ENCODE peak calls at places on chromosomes 16 and 17, in four cellular contexts. One of them, this sample, is unnamed.
A peak's percentile ranks its signal among the peaks of the same experiment; 100 is the strongest.

GRCh38 chr16:14510939-14511797 is 118.9 kb downstream of the PARN start:
- DNase-seq in ovary: no peak
- DNase-seq in A549: peak; percentile 69
- DNase-seq in transverse colon: no peak
- DNase-seq in this sample: no peak

GRCh38 chr17:36727577-36727976 is 126.2 kb downstream of the MRM1 start:
- DNase-seq in transverse colon: no peak
- DNase-seq in A549: no peak
- DNase-seq in ovary: no peak
- DNase-seq in this sample: no peak

GRCh38 chr17:77645441-77646430 is 312.8 kb upstream of the TNRC6C start:
- DNase-seq in transverse colon: no peak
- DNase-seq in ovary: no peak
- DNase-seq in A549: no peak
- DNase-seq in this sample: no peak

GRCh38 chr17:4967539-4968165 is at the start of gene SPAG7:
- DNase-seq in transverse colon: peak; percentile 96
- DNase-seq in ovary: peak; percentile 92
- DNase-seq in A549: peak; percentile 99
- DNase-seq in this sample: peak; percentile 95

GRCh38 chr16:17921357-17921978 is 415.1 kb downstream of the NPIPA8 start:
- DNase-seq in transverse colon: peak; percentile 69
- DNase-seq in A549: peak; percentile 14
- DNase-seq in ovary: no peak
- DNase-seq in this sample: no peak

GRCh38 chr16:73000907-73001521 is 46.9 kb downstream of the ZFHX3 start:
- DNase-seq in transverse colon: no peak
- DNase-seq in A549: no peak
- DNase-seq in ovary: no peak
- DNase-seq in this sample: no peak

GRCh38 chr17:58303981-58304734 is 23.4 kb upstream of the MPO start:
- DNase-seq in A549: peak; percentile 63
- DNase-seq in transverse colon: peak; percentile 51
- DNase-seq in ovary: no peak
- DNase-seq in this sample: peak; percentile 58

GRCh38 chr16:19589106-19589505 is 33.6 kb downstream of the VPS35L start:
- DNase-seq in transverse colon: no peak
- DNase-seq in ovary: no peak
- DNase-seq in A549: no peak
- DNase-seq in this sample: no peak

GRCh38 chr17:29138991-29139682 is 41.1 kb downstream of the MYO18A start:
- DNase-seq in transverse colon: peak; percentile 66
- DNase-seq in ovary: no peak
- DNase-seq in A549: no peak
- DNase-seq in this sample: no peak

GRCh38 chr17:1779571-1780074 is 17.8 kb downstream of the SERPINF1 start:
- DNase-seq in A549: no peak
- DNase-seq in ovary: peak; percentile 92
- DNase-seq in transverse colon: peak; percentile 73
- DNase-seq in this sample: peak; percentile 87

GRCh38 chr16:30068750-30069574 is 3.4 kb downstream of the ALDOA start:
- DNase-seq in transverse colon: peak; percentile 28
- DNase-seq in ovary: no peak
- DNase-seq in A549: peak; percentile 59
- DNase-seq in this sample: no peak
- H3K4me3 ChIP-seq in transverse colon: no peak overlapping the region
- H3K4me3 ChIP-seq in ovary: no peak overlapping the region
- H3K4me3 ChIP-seq in A549: no peak overlapping the region
- H3K4me3 ChIP-seq in this sample: no peak overlapping the region

GRCh38 chr16:1708768-1709180 is 2.8 kb downstream of the MAPK8IP3 start:
- DNase-seq in transverse colon: no peak
- DNase-seq in ovary: no peak
- DNase-seq in A549: no peak
- DNase-seq in this sample: no peak

GRCh38 chr16:1705688-1706385 is at the start of gene MAPK8IP3:
- DNase-seq in ovary: peak; percentile 88
- DNase-seq in transverse colon: peak; percentile 94
- DNase-seq in A549: peak; percentile 91
- DNase-seq in this sample: peak; percentile 91

GRCh38 chr16:1708083-1708767 is 2.2 kb downstream of the MAPK8IP3 start:
- DNase-seq in A549: no peak
- DNase-seq in transverse colon: no peak
- DNase-seq in ovary: no peak
- DNase-seq in this sample: no peak

GRCh38 chr16:1707193-1707790 is 1.3 kb downstream of the MAPK8IP3 start:
- DNase-seq in A549: no peak
- DNase-seq in ovary: no peak
- DNase-seq in transverse colon: no peak
- DNase-seq in this sample: no peak

DNA sequence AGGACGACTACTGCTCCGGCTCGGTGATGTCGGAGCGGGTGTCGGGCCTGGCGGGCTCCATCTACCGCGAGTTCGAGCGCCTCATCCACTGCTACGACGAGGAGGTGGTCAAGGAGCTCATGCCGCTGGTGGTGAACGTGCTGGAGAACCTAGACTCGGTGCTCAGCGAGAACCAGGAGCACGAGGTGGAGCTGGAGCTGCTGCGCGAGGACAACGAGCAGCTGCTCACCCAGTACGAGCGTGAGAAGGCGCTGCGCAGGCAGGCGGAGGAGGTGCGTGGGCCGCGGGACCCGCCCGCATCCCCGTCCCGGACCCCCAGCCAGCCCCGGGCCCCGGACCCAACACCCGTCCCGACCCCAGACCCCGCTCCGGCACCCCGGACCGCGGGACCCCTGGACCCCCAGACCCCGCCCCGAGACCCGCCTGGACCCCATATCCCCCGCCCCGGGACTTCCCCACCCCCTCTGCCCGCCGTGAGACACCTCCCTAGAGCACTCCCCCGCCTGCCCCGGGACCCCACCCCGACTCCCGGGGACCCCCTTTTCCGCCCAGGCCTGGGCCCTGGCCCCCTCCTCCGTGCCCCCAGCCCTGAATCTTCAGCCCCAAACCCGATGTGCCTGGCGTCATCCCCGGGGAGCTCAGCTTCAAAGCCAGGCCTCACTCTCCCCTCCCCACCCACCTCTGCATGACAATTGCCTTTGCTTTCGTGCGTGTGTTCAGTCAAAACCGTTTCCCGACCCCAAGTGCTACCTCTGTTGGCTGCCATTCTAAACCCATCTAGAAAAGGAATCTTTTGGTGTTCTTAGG is 594 bp downstream of the MAPK8IP3 start:
- DNase-seq in transverse colon: no peak
- DNase-seq in A549: no peak
- DNase-seq in ovary: no peak
- DNase-seq in this sample: no peak
- TF ChIP-seq CTCF in transverse colon: no peak
- TF ChIP-seq CTCF in A549: no peak
- TF ChIP-seq CTCF in ovary: no peak
- TF ChIP-seq CTCF in this sample: no peak

DNA sequence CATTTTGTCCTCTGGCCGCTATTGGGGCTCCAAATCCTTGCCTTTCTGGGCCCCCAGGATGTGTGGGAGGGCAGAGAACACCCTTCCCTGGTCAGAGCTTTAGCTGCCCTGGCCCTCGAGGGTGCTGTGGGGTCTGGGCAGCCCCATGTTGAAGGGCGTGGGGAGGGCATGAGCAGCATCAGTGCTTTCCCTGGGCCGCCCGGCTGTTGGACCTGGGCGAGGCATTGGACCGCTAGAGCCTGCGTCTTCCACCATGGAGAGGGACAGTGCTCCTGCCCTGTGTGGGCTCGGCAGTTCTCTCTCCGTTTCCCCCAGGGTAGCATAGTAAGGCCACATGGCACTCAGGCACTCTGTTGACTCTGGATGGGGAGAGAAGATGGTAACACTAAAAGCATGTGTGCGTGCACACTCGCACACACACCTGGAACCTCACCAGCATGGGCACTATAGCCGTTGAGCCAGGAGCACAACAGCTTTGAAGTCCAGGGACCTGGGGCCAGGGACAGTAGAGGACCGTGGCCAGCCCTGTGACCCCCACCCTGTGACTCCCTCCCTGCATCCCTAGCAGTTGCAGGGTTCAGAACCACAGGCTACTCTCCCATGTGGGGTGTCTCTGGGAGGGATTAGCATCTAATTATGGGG is 6.7 kb downstream of the ADAD2 start:
- DNase-seq in ovary: no peak
- DNase-seq in transverse colon: no peak
- DNase-seq in A549: no peak
- DNase-seq in this sample: no peak
- H3K4me1 ChIP-seq in ovary: no peaks in the 10 kb centered on the region
- H3K4me1 ChIP-seq in transverse colon: no peaks in the 10 kb centered on the region
- H3K4me1 ChIP-seq in A549: no peaks in the 10 kb centered on the region
- H3K4me1 ChIP-seq in this sample: peaks cover 3% of the 10 kb centered on the region

DNA sequence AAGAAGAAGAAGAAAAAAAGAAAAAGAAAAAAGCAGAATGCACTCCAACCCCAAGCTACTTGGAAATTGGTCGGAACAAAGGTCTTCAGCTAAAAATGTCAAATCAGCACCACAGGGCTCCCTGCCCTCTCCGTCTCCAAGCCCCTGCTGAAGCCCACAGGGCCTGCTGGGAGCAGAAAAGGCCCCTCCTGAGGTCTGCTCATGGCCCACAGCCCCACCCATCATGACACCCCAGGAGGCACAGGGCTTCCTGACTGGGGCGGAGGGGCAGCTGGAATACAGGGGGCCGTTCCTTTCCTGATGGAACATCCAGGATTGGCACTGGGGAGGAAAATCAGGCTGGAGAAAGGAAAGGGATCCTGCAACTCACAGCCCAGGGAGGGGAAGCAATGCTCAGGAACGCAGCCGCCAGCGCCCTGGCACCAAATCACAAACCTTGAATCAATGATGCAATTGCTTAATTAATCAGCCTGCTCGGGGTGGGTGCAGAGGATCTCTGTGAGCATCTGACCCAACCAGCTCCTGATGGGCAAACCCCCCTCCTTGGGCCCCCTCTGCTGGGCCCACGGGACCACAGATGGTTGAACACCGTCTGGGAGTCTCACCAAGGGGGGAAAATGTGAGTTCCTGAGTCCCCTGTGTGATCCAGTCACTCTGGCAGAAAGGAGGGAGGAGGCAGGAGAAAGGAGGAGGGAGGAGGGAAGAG is 155.5 kb downstream of the ZNF423 start:
- DNase-seq in transverse colon: no peak
- DNase-seq in ovary: peak; percentile 57
- DNase-seq in A549: no peak
- DNase-seq in this sample: peak; percentile 29
- H3K4me3 ChIP-seq in transverse colon: no peak overlapping the region
- H3K4me3 ChIP-seq in ovary: no peak overlapping the region
- H3K4me3 ChIP-seq in A549: no peak overlapping the region
- H3K4me3 ChIP-seq in this sample: no peak overlapping the region

GRCh38 chr17:60164164-60164563 is 14.4 kb downstream of the CA4 start:
- DNase-seq in transverse colon: no peak
- DNase-seq in A549: no peak
- DNase-seq in ovary: no peak
- DNase-seq in this sample: no peak

GRCh38 chr17:60161598-60162330 is 12.0 kb downstream of the CA4 start:
- DNase-seq in A549: no peak
- DNase-seq in transverse colon: no peak
- DNase-seq in ovary: no peak
- DNase-seq in this sample: no peak

GRCh38 chr17:60164697-60165096 is 14.9 kb downstream of the CA4 start:
- DNase-seq in ovary: no peak
- DNase-seq in A549: no peak
- DNase-seq in transverse colon: no peak
- DNase-seq in this sample: no peak

GRCh38 chr17:60165223-60165622 is 15.4 kb downstream of the CA4 start:
- DNase-seq in A549: no peak
- DNase-seq in ovary: no peak
- DNase-seq in transverse colon: no peak
- DNase-seq in this sample: no peak

DNA sequence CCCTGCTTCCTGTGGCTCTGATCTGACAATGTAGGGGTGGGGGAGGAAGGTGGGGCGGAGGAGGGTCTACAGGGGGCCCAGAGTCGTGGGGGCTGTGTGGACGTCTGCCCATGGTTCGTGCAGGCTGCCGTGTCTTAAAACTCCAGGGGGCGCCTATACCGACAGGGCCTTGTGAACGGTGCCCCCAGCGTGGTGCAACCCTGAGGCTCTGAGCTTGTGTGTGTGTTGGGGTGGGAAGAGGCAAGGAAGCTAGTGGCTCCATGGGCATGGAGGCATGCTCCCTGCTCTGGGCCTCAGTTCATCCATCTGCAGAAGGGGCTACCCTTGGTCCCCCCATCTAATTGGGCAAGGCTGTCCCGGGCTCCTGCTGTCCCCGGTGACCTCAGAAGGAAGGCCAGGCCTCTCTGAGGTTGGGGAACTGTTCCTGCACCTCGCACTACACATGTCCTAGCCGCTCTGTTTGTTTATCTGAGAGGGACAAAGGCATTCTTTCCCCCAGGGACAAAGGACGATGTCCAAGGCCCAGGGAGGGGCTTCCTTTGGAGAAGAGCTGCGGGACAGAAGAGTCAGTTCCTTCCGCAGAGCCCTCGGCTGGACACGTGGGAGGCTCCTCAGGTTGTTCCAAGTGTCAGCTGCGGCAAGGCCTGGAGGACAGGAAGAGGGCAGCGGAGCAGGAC is 13.5 kb downstream of the CA4 start:
- DNase-seq in transverse colon: no peak
- DNase-seq in ovary: no peak
- DNase-seq in A549: no peak
- DNase-seq in this sample: no peak
- TF ChIP-seq CTCF in transverse colon: no peak
- TF ChIP-seq CTCF in ovary: no peak
- TF ChIP-seq CTCF in A549: peak; percentile 13
- TF ChIP-seq CTCF in this sample: no peak

DNA sequence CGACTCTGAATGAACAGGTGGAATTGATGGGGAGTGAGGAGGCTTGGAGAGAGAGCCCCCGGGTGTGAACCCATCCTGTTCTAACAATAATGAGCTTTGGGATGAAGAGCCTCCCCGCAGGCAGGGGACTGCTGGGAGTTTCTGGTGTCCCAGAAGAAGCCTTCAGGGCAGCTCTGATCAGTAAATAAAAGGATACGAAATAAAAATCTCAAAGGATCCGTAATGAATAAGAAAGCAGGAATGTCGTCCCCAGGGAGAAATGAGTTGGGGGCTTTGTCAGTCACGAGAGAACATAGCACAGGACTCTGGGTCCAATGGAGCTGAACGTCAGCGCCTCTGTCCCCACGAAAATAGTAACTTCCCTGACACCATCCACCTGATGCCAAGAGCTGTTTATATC is 113.4 kb downstream of the PITPNC1 start:
- DNase-seq in transverse colon: no peak
- DNase-seq in A549: no peak
- DNase-seq in ovary: no peak
- DNase-seq in this sample: no peak
- H3K4me1 ChIP-seq in transverse colon: no peaks in the 10 kb centered on the region
- H3K4me1 ChIP-seq in A549: peaks cover 26% of the 10 kb centered on the region
- H3K4me1 ChIP-seq in ovary: peaks cover 10% of the 10 kb centered on the region
- H3K4me1 ChIP-seq in this sample: peaks cover 9% of the 10 kb centered on the region